ENCODE peak calls at places on chromosome 22, in eight cellular contexts. Q is cardiac muscle cell; F is left lung; Y is CD8-positive, alpha-beta T cell; M is CD4-positive, alpha-beta memory T cell; U is fibroblast of lung; V is heart right ventricle; J is ovary. W is an unnamed sample. For H3K9me3, the result is how much of the 10 kb centered on the place peaks cover.

GRCh38 chr22:38097058-38097457 is 13.1 kb upstream of the SLC16A8 start:
- DNase-seq in Q (no peak), F (no peak), Y (no peak), M (no peak), U (no peak), V (no peak), J (no peak), W (no peak)

GRCh38 chr22:25956801-25957200 is 212.5 kb upstream of the SEZ6L start:
- DNase-seq in Q (no peak), F (no peak), Y (no peak), M (no peak), U (no peak), V (no peak), J (no peak), W (no peak)

GRCh38 chr22:24498826-24499225 is 3.7 kb downstream of the UPB1 start:
- DNase-seq in Q (no peak), F (no peak), Y (no peak), M (no peak), U (no peak), V (no peak), J (no peak), W (no peak)

GRCh38 chr22:32123657-32124056 is 35.4 kb downstream of the C22orf42 start:
- DNase-seq in Q (no peak), F (no peak), Y (no peak), M (no peak), U (no peak), V (no peak), J (no peak), W (no peak)

GRCh38 chr22:36386900-36387663 is 685 bp downstream of the MYH9 start:
- DNase-seq in Q (no peak), F (peak), Y (peak), M (peak), U (peak), V (peak), J (peak), W (peak)

GRCh38 chr22:19113429-19113828 is 8.8 kb downstream of the DGCR2 start:
- DNase-seq in Q (no peak), F (peak), Y (no peak), M (no peak), U (no peak), V (no peak), J (no peak), W (no peak)

GRCh38 chr22:46010951-46011626 is 34.1 kb upstream of the WNT7B start:
- DNase-seq in Q (no peak), F (peak), Y (no peak), M (no peak), U (no peak), V (no peak), J (peak), W (no peak)

GRCh38 chr22:50274311-50274710 is 4.1 kb upstream of the MAPK11 start:
- DNase-seq in Q (peak), F (no peak), Y (no peak), M (peak), U (peak), V (peak), J (no peak), W (peak)

GRCh38 chr22:50260801-50261614 is 475 bp downstream of the MAPK12 start:
- DNase-seq in Q (peak), F (no peak), Y (no peak), M (no peak), U (peak), V (no peak), J (peak), W (no peak)

GRCh38 chr22:50148991-50149721 is 21.4 kb upstream of the PANX2 start:
- DNase-seq in Q (peak), F (peak), Y (peak), M (peak), U (peak), V (no peak), J (no peak), W (peak)

GRCh38 chr22:49948958-49949913 is 11.3 kb upstream of the PIM3 start:
- DNase-seq in Q (no peak), F (peak), Y (no peak), M (no peak), U (no peak), V (no peak), J (no peak), W (no peak)

GRCh38 chr22:41003041-41003440 is 51.9 kb downstream of the RBX1 start:
- DNase-seq in Q (no peak), F (no peak), Y (no peak), M (no peak), U (no peak), V (no peak), J (no peak), W (no peak)

GRCh38 chr22:37022483-37023337 is 3.2 kb downstream of the MPST start:
- DNase-seq in Q (no peak), F (no peak), Y (no peak), M (no peak), U (no peak), V (no peak), J (no peak), W (no peak)

GRCh38 chr22:22894740-22895731 is 7.4 kb downstream of the IGLL5 start:
- DNase-seq in Q (no peak), F (peak), Y (no peak), M (no peak), U (no peak), V (no peak), J (no peak), W (no peak)

GRCh38 chr22:18970180-18970947 is 34.3 kb upstream of the PRODH start:
- DNase-seq in Q (peak), F (no peak), Y (no peak), M (no peak), U (peak), V (no peak), J (no peak), W (no peak)

GRCh38 chr22:50293441-50294318 is 13.8 kb downstream of the PLXNB2 start:
- DNase-seq in Q (peak), F (peak), Y (no peak), M (no peak), U (peak), V (peak), J (peak), W (no peak)

GRCh38 chr22:42412744-42413220 is 19.4 kb downstream of the NFAM1 start:
- DNase-seq in Q (no peak), F (no peak), Y (no peak), M (no peak), U (no peak), V (no peak), J (no peak), W (no peak)

GRCh38 chr22:37681556-37682049 is 4.5 kb upstream of the NOL12 start:
- DNase-seq in Q (peak), F (peak), Y (peak), M (peak), U (peak), V (peak), J (peak), W (peak)

GRCh38 chr22:17964647-17965046 is 59.7 kb downstream of the MICAL3 start:
- DNase-seq in Q (no peak), F (no peak), Y (no peak), M (no peak), U (no peak), V (no peak), J (no peak), W (no peak)

GRCh38 chr22:23086787-23087186 is 16.5 kb downstream of the GNAZ start:
- DNase-seq in Q (no peak), F (no peak), Y (no peak), M (no peak), U (no peak), V (no peak), J (no peak), W (no peak)

GRCh38 chr22:27857441-27857840 is 55.9 kb upstream of the MN1 start:
- DNase-seq in Q (no peak), F (no peak), Y (no peak), M (no peak), U (peak), V (no peak), J (no peak), W (no peak)

GRCh38 chr22:50281957-50282356 is 11.8 kb upstream of the MAPK11 start:
- DNase-seq in Q (no peak), F (no peak), Y (no peak), M (no peak), U (peak), V (no peak), J (no peak), W (no peak)

GRCh38 chr22:44585559-44586121 is 87.6 kb upstream of the RTL6 start:
- DNase-seq in Q (no peak), F (peak), Y (no peak), M (no peak), U (no peak), V (no peak), J (no peak), W (no peak)

GRCh38 chr22:41403532-41404318 is 22.0 kb downstream of the TEF start:
- DNase-seq in Q (peak), F (peak), Y (peak), M (peak), U (peak), V (peak), J (peak), W (peak)

GRCh38 chr22:41197808-41198585 is 7.1 kb upstream of the L3MBTL2 start:
- DNase-seq in Q (no peak), F (peak), Y (no peak), M (peak), U (peak), V (no peak), J (no peak), W (peak)

GRCh38 chr22:38490915-38491314 is 15.2 kb downstream of the DDX17 start:
- DNase-seq in Q (peak), F (peak), Y (no peak), M (no peak), U (peak), V (peak), J (peak), W (no peak)

GRCh38 chr22:23137905-23138520 is 3.8 kb downstream of the RSPH14 start:
- DNase-seq in Q (peak), F (no peak), Y (peak), M (peak), U (peak), V (peak), J (no peak), W (peak)

GRCh38 chr22:44543781-44544181 is 45.7 kb upstream of the RTL6 start:
- DNase-seq in Q (peak), F (no peak), Y (no peak), M (no peak), U (no peak), V (no peak), J (no peak), W (no peak)

GRCh38 chr22:33756508-33756949 is 163.7 kb downstream of the LARGE1 start:
- DNase-seq in Q (no peak), F (no peak), Y (no peak), M (no peak), U (no peak), V (peak), J (no peak), W (no peak)

GRCh38 chr22:32475428-32476010 is 908 bp downstream of the FBXO7 start:
- DNase-seq in Q (peak), F (peak), Y (peak), M (no peak), U (peak), V (peak), J (peak), W (peak)

GRCh38 chr22:50314455-50315288 is 7.2 kb upstream of the PLXNB2 start:
- DNase-seq in Q (no peak), F (peak), Y (peak), M (peak), U (no peak), V (no peak), J (no peak), W (peak)

GRCh38 chr22:22392131-22392530 is 116.4 kb downstream of the ZNF280B start:
- DNase-seq in Q (no peak), F (no peak), Y (no peak), M (no peak), U (no peak), V (no peak), J (no peak), W (no peak)

GRCh38 chr22:23913306-23913660 is 19.1 kb downstream of the MIF start:
- DNase-seq in Q (no peak), F (no peak), Y (no peak), M (no peak), U (no peak), V (no peak), J (no peak), W (no peak)

GRCh38 chr22:25942989-25943411 is 201.0 kb downstream of the MYO18B start:
- DNase-seq in Q (no peak), F (no peak), Y (no peak), M (no peak), U (no peak), V (peak), J (no peak), W (no peak)

GRCh38 chr22:24506802-24507438 is 11.8 kb downstream of the UPB1 start:
- DNase-seq in Q (no peak), F (no peak), Y (no peak), M (no peak), U (peak), V (no peak), J (no peak), W (no peak)

GRCh38 chr22:36507518-36508010 is 724 bp upstream of the FOXRED2 start:
- DNase-seq in Q (no peak), F (no peak), Y (no peak), M (no peak), U (no peak), V (no peak), J (no peak), W (no peak)

GRCh38 chr22:29717789-29718188 is 2.0 kb upstream of the CABP7 start:
- DNase-seq in Q (no peak), F (no peak), Y (no peak), M (no peak), U (no peak), V (no peak), J (no peak), W (no peak)

GRCh38 chr22:41252365-41252764 is 11.6 kb upstream of the CHADL start:
- DNase-seq in Q (no peak), F (no peak), Y (no peak), M (no peak), U (no peak), V (no peak), J (no peak), W (no peak)

GRCh38 chr22:29031236-29031982 is 30.2 kb downstream of the C22orf31 start:
- DNase-seq in Q (peak), F (peak), Y (no peak), M (no peak), U (peak), V (peak), J (peak), W (no peak)

GRCh38 chr22:43420991-43421665 is 9.3 kb downstream of the MPPED1 start:
- DNase-seq in Q (no peak), F (no peak), Y (no peak), M (no peak), U (no peak), V (no peak), J (no peak), W (no peak)
- H3K27ac ChIP-seq in Q (no peak), F (no peak), Y (no peak), M (no peak), U (no peak), V (no peak), J (no peak), W (no peak)

GRCh38 chr22:48890693-48891554 is 936.7 kb downstream of the BRD1 start:
- DNase-seq in Q (no peak), F (no peak), Y (no peak), M (no peak), U (no peak), V (peak), J (no peak), W (no peak)

GRCh38 chr22:48893288-48894063 is 934.2 kb downstream of the BRD1 start:
- DNase-seq in Q (no peak), F (no peak), Y (no peak), M (no peak), U (no peak), V (no peak), J (no peak), W (peak)

GRCh38 chr22:48892571-48893287 is 934.9 kb downstream of the BRD1 start:
- DNase-seq in Q (no peak), F (no peak), Y (no peak), M (no peak), U (no peak), V (no peak), J (no peak), W (no peak)

GRCh38 chr22:48889887-48890692 is 937.6 kb downstream of the BRD1 start:
- DNase-seq in Q (no peak), F (no peak), Y (no peak), M (no peak), U (no peak), V (no peak), J (no peak), W (peak)

GRCh38 chr22:48891688-48892380 is 935.8 kb downstream of the BRD1 start:
- DNase-seq in Q (no peak), F (no peak), Y (no peak), M (no peak), U (no peak), V (no peak), J (no peak), W (no peak)
- H3K9me3 ChIP-seq in Q (under half), F (under half), Y (under half), M (under half), U (under half), V (under half), J (under half), W (under half)

GRCh38 chr22:20430641-20431519 is 6.7 kb downstream of the SCARF2 start:
- DNase-seq in Q (no peak), F (peak), Y (peak), M (peak), U (peak), V (no peak), J (no peak), W (peak)
- H3K27ac ChIP-seq in Q (no peak), F (no peak), Y (no peak), M (no peak), U (no peak), V (no peak), J (no peak), W (no peak)

DNA sequence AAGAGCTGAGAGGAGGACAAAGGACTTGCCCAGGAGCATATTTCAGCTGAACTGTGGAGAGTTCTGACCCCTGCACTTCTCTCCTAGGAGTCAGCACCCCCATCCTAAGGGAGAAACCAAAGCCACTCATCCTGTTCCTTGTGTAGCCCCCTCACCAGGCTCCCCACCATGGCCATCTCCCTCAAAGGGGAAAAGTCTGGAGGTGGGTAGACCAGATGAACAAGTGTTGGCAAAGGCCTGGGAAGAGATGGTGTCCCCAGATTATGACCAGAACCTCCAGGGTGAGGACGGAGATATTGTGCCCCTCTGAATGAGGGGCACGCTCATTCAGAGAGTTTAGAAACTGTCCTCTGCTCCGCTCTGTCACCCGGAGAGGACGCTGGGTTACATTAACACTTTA is 880.0 kb downstream of the BRD1 start:
- DNase-seq in Q (no peak), F (no peak), Y (no peak), M (no peak), U (no peak), V (no peak), J (no peak), W (no peak)
- H3K9me3 ChIP-seq in Q (under half), F (under half), Y (under half), M (under half), U (under half), V (under half), J (under half), W (under half)

GRCh38 chr22:39498368-39498767 is 3.7 kb upstream of the MIEF1 start:
- DNase-seq in Q (peak), F (no peak), Y (no peak), M (no peak), U (no peak), V (peak), J (no peak), W (no peak)

GRCh38 chr22:39493759-39494158 is 8.3 kb upstream of the MIEF1 start:
- DNase-seq in Q (peak), F (no peak), Y (no peak), M (no peak), U (peak), V (no peak), J (no peak), W (no peak)

GRCh38 chr22:39498802-39499201 is 3.3 kb upstream of the MIEF1 start:
- DNase-seq in Q (no peak), F (no peak), Y (no peak), M (no peak), U (no peak), V (no peak), J (no peak), W (no peak)

GRCh38 chr22:39494471-39495120 is 7.5 kb upstream of the MIEF1 start:
- DNase-seq in Q (no peak), F (no peak), Y (no peak), M (no peak), U (no peak), V (no peak), J (no peak), W (no peak)

GRCh38 chr22:39496131-39496838 is 5.8 kb upstream of the MIEF1 start:
- DNase-seq in Q (peak), F (peak), Y (peak), M (peak), U (peak), V (peak), J (peak), W (peak)
- H3K27ac ChIP-seq in Q (peak), F (no peak), Y (no peak), M (no peak), U (no peak), V (no peak), J (no peak), W (no peak)

GRCh38 chr22:48679656-48680555 is 1147.8 kb downstream of the BRD1 start:
- DNase-seq in Q (no peak), F (no peak), Y (no peak), M (no peak), U (no peak), V (no peak), J (no peak), W (no peak)

GRCh38 chr22:48677621-48678020 is 1150.1 kb downstream of the BRD1 start:
- DNase-seq in Q (no peak), F (no peak), Y (no peak), M (no peak), U (no peak), V (no peak), J (no peak), W (no peak)

GRCh38 chr22:48678171-48679135 is 1149.2 kb downstream of the BRD1 start:
- DNase-seq in Q (no peak), F (no peak), Y (no peak), M (no peak), U (no peak), V (no peak), J (no peak), W (no peak)

GRCh38 chr22:48682517-48682916 is 1145.2 kb downstream of the BRD1 start:
- DNase-seq in Q (no peak), F (no peak), Y (no peak), M (no peak), U (no peak), V (no peak), J (no peak), W (no peak)

GRCh38 chr22:48680601-48681000 is 1147.1 kb downstream of the BRD1 start:
- DNase-seq in Q (no peak), F (no peak), Y (no peak), M (no peak), U (no peak), V (no peak), J (no peak), W (no peak)
- H3K9me3 ChIP-seq in Q (under half), F (under half), Y (under half), M (under half), U (under half), V (under half), J (under half), W (under half)

DNA sequence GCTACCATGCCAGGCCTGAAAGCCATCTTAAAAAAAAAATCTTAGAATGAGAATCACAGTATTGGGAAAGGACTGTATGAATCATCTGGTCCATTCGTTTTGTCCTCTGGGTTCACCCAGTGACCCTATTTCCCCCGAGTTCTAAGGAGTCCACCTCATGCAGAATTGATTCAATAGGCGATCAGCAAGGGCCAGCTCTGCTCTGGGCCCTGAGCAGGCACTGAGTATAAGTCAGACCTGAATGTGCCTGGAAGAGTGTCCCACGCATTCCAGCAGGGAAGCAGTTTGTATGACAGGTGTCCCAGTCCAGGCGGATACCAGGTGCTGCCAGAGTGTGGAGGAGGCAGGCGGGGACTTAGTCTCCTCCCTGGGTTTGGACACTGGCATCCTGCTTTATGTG is 883 bp upstream of the HMOX1 start:
- DNase-seq in Q (no peak), F (no peak), Y (no peak), M (no peak), U (no peak), V (no peak), J (no peak), W (no peak)
- H3K27ac ChIP-seq in Q (no peak), F (no peak), Y (no peak), M (no peak), U (peak), V (no peak), J (no peak), W (no peak)

W was measured in CD4-positive, alpha-beta T cell.